ENCODE peak calls at places on chromosomes 11 and 22, in nine cellular contexts. G, X, D, M, H, E, Z, Q and J are unnamed samples.
A peak's percentile ranks its signal among the peaks of the same experiment; 100 is the strongest.

GRCh38 chr22:42992886-42993479 is 22.0 kb downstream of the PACSIN2 start:
- DNase-seq in G (no peak), X (no peak), D (no peak), M (no peak), H (no peak), E (no peak), Z (no peak), Q (no peak), J (no peak)

GRCh38 chr11:110076388-110076965 is 16.7 kb upstream of the ZC3H12C start:
- DNase-seq in G (no peak), X (peak; percentile 93), D (peak; percentile 64), M (no peak), H (peak; percentile 69), E (no peak), Z (no peak), Q (no peak), J (peak; percentile 56)

GRCh38 chr22:30575011-30575671 is 676 bp upstream of the GAL3ST1 start:
- DNase-seq in G (no peak), X (no peak), D (no peak), M (peak; percentile 48), H (peak; percentile 67), E (peak; percentile 38), Z (no peak), Q (no peak), J (no peak)

GRCh38 chr11:58334708-58335107 is 24.2 kb downstream of the OR5B17 start:
- DNase-seq in G (no peak), X (no peak), D (peak; percentile 84), M (no peak), H (peak; percentile 95), E (peak; percentile 34), Z (no peak), Q (no peak), J (peak; percentile 95)

GRCh38 chr22:28172948-28173360 is 253.9 kb upstream of the PITPNB start:
- DNase-seq in G (no peak), X (peak; percentile 92), D (peak; percentile 53), M (no peak), H (peak; percentile 38), E (no peak), Z (no peak), Q (no peak), J (peak; percentile 91)

GRCh38 chr22:27460596-27461347 is 340.8 kb downstream of the MN1 start:
- DNase-seq in G (no peak), X (no peak), D (no peak), M (no peak), H (peak; percentile 89), E (peak; percentile 18), Z (no peak), Q (no peak), J (no peak)

GRCh38 chr11:15149050-15149449 is 34.3 kb downstream of the INSC start:
- DNase-seq in G (no peak), X (no peak), D (no peak), M (no peak), H (no peak), E (no peak), Z (no peak), Q (no peak), J (no peak)

GRCh38 chr11:118002541-118003019 is 16.4 kb downstream of the IL10RA start:
- DNase-seq in G (no peak), X (peak; percentile 10), D (no peak), M (no peak), H (no peak), E (no peak), Z (no peak), Q (no peak), J (no peak)

GRCh38 chr22:22720201-22720723 is 75.8 kb downstream of the GGTLC2 start:
- DNase-seq in G (no peak), X (no peak), D (peak; percentile 33), M (no peak), H (peak; percentile 55), E (no peak), Z (no peak), Q (peak; percentile 13), J (peak; percentile 41)

GRCh38 chr11:107587306-107587979 is 3.5 kb upstream of the ELMOD1 start:
- DNase-seq in G (no peak), X (no peak), D (no peak), M (no peak), H (peak; percentile 81), E (no peak), Z (no peak), Q (no peak), J (peak; percentile 50)

GRCh38 chr22:45163074-45163416 is 680 bp upstream of the NUP50 start:
- DNase-seq in G (no peak), X (peak; percentile 58), D (no peak), M (peak; percentile 62), H (peak; percentile 56), E (no peak), Z (no peak), Q (no peak), J (peak; percentile 34)

GRCh38 chr11:32538804-32539203 is 44.8 kb upstream of the EIF3M start:
- DNase-seq in G (no peak), X (no peak), D (no peak), M (no peak), H (no peak), E (no peak), Z (no peak), Q (no peak), J (no peak)

GRCh38 chr11:25094085-25094802 is 597.4 kb downstream of the LUZP2 start:
- DNase-seq in G (no peak), X (no peak), D (no peak), M (no peak), H (no peak), E (no peak), Z (no peak), Q (no peak), J (no peak)

GRCh38 chr11:33161120-33162005 is at the start of gene CSTF3:
- DNase-seq in G (peak; percentile 83), X (peak; percentile 97), D (peak; percentile 95), M (peak; percentile 100), H (peak; percentile 99), E (peak; percentile 96), Z (peak; percentile 99), Q (peak; percentile 97), J (peak; percentile 96)

GRCh38 chr11:122619757-122620156 is 35.8 kb upstream of the UBASH3B start:
- DNase-seq in G (no peak), X (peak; percentile 20), D (no peak), M (no peak), H (no peak), E (no peak), Z (no peak), Q (no peak), J (no peak)

GRCh38 chr11:131165036-131165435 is 205.4 kb upstream of the NTM start:
- DNase-seq in G (no peak), X (no peak), D (no peak), M (no peak), H (no peak), E (no peak), Z (no peak), Q (no peak), J (no peak)

GRCh38 chr11:34098813-34099212 is 6.6 kb upstream of the NAT10 start:
- DNase-seq in G (no peak), X (no peak), D (no peak), M (no peak), H (no peak), E (no peak), Z (no peak), Q (no peak), J (no peak)

GRCh38 chr22:47423861-47424820 is 661.7 kb downstream of the TBC1D22A start:
- DNase-seq in G (no peak), X (no peak), D (no peak), M (no peak), H (no peak), E (no peak), Z (no peak), Q (no peak), J (no peak)

GRCh38 chr11:10022764-10023163 is 271.3 kb downstream of the SBF2 start:
- DNase-seq in G (no peak), X (no peak), D (no peak), M (no peak), H (peak; percentile 14), E (no peak), Z (no peak), Q (no peak), J (no peak)

GRCh38 chr11:18706330-18707243 is 8.0 kb downstream of the TMEM86A start:
- DNase-seq in G (peak; percentile 34), X (no peak), D (peak; percentile 54), M (peak; percentile 77), H (peak; percentile 30), E (no peak), Z (no peak), Q (peak; percentile 38), J (peak; percentile 57)

GRCh38 chr22:27043246-27043645 is 385.9 kb downstream of the MIAT start:
- DNase-seq in G (no peak), X (no peak), D (no peak), M (no peak), H (no peak), E (no peak), Z (no peak), Q (no peak), J (no peak)

GRCh38 chr11:65111537-65112225 is at the start of gene TM7SF2:
- DNase-seq in G (peak; percentile 87), X (peak; percentile 92), D (peak; percentile 81), M (peak; percentile 97), H (peak; percentile 92), E (peak; percentile 70), Z (peak; percentile 91), Q (peak; percentile 94), J (peak; percentile 85)